ENCODE peak calls at places on chromosomes 12 and 14, in four cellular contexts. O is lower leg skin, V is GM10248, C is BE2C. H is an unnamed sample.

GRCh38 chr14:65958664-65959562 is 527.3 kb upstream of the CCDC196 start:
- DNase-seq in V (peak; percentile 48), O (no peak), C (no peak), H (peak; percentile 50)

GRCh38 chr14:94689218-94689984 is 77.2 kb downstream of the SERPINA3 start:
- DNase-seq in V (peak; percentile 82), O (peak; percentile 21), C (peak; percentile 80), H (peak; percentile 50)

GRCh38 chr14:64683264-64683663 is 21.0 kb upstream of the PLEKHG3 start:
- DNase-seq in V (no peak), O (no peak), C (no peak), H (no peak)

GRCh38 chr12:75747572-75747995 is 236.2 kb upstream of the KRR1 start:
- DNase-seq in V (no peak), C (no peak), O (no peak), H (peak; percentile 59)

GRCh38 chr14:83867871-83868270 is 1662.1 kb upstream of the FLRT2 start:
- DNase-seq in V (no peak), O (no peak), C (no peak), H (no peak)

GRCh38 chr12:92341333-92341691 is 195.7 kb upstream of the BTG1 start:
- DNase-seq in C (no peak), O (peak; percentile 29), V (no peak), H (peak; percentile 24)

GRCh38 chr12:70660620-70661219 is 23.5 kb upstream of the PTPRB start:
- DNase-seq in C (no peak), V (no peak), O (peak; percentile 71), H (peak; percentile 45)

GRCh38 chr12:14597480-14597879 is 29.8 kb upstream of the PLBD1 start:
- DNase-seq in C (no peak), V (no peak), O (no peak), H (no peak)

DNA sequence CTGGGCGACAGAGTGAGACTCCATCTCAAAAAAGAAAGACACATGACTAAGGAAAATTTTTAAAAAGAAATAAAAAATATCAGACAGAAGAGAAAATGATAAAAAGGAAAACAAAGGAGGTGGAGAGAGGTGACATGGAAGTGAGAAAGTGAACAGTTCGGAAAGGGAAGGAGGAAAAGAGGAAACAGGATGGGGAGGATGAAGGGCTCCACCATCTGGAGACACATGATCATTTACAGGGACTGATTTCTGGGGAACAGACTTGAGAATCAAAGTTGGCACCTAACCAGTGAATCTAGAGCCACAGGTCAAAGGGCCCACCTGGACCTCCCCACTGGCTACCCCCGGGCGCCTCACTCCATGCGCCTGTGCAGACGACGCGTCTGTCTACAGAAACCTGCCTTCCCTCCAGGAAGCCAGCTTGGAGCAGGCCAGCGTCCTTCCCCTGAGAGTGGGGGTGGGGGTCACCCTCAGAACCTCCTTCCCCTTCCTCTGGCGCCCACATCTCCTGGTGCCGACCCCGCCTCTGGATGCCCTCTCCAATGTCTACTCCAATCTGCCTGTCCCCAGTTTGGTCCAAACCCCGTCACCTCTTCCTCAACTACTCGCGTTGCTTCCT is 60.5 kb downstream of the AMN start:
- DNase-seq in V (no peak), O (no peak), C (no peak), H (no peak)
- TF ChIP-seq CTCF in V (no peak), O (no peak), C (peak; percentile 17), H (no peak)

GRCh38 chr12:116266220-116266619 is 11.3 kb downstream of the MED13L start:
- DNase-seq in O (no peak), C (no peak), V (no peak), H (peak; percentile 50)
- TF ChIP-seq CTCF in O (no peak), C (peak; percentile 32), V (no peak), H (no peak)

DNA sequence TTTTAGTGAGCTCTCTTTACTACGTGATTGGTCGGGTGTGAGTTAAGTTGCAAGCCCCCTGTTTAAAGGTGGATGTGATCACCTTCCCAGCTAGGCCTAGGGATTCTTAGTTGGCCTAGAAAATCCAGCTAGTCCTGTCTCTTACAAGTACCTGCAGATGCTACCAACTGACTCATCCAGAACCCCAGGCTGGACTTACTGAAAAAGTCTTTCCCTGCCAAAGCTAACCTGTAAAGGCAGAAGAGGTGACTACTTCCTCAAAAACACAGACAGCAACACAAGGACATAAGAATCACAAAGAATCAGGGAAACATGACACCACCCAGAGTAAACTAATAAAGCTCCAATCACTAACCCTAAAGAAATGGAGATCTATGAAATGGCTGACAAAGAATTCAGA is 39.1 kb upstream of the HIGD1C start:
- DNase-seq in C (no peak), V (no peak), O (no peak), H (no peak)
- TF ChIP-seq CTCF in C (no peak), V (no peak), O (no peak), H (no peak)

GRCh38 chr12:57517187-57517586 is 3.1 kb downstream of the DDIT3 start:
- DNase-seq in C (peak; percentile 44), O (peak; percentile 49), V (no peak), H (peak; percentile 61)

GRCh38 chr12:57515468-57515933 is 4.8 kb downstream of the DDIT3 start:
- DNase-seq in V (no peak), C (no peak), O (no peak), H (no peak)

GRCh38 chr12:57518176-57518919 is 2.0 kb downstream of the DDIT3 start:
- DNase-seq in C (no peak), V (no peak), O (no peak), H (no peak)

GRCh38 chr12:57515934-57516541 is 4.3 kb downstream of the DDIT3 start:
- DNase-seq in C (no peak), V (no peak), O (no peak), H (no peak)

GRCh38 chr12:57516617-57517153 is 3.6 kb downstream of the DDIT3 start:
- DNase-seq in V (no peak), O (no peak), C (no peak), H (no peak)
- TF ChIP-seq CTCF in V (no peak), O (no peak), C (no peak), H (no peak)